ENCODE peak calls at places on chromosomes 16 and 17, in seven cellular contexts. Q is H9, K is IMR-90, Y is mesendoderm, T is mesenchymal stem cell, M is H1, D is trophoblast cell. Z is an unnamed sample.

GRCh38 chr17:18161226-18162094 is 22.2 kb upstream of the ALKBH5 start:
- DNase-seq in Y (no peak), M (no peak), T (no peak), K (peak; percentile 27), Q (no peak), D (no peak), Z (no peak)

GRCh38 chr17:38415250-38416194 is 12.7 kb upstream of the ARHGAP23 start:
- DNase-seq in T (peak; percentile 59), D (no peak), Q (peak; percentile 89), Y (peak; percentile 89), M (no peak), K (peak; percentile 69), Z (no peak)

GRCh38 chr17:79085154-79085920 is 10.7 kb downstream of the ENGASE start:
- DNase-seq in Q (no peak), Y (no peak), D (no peak), T (no peak), K (no peak), M (no peak), Z (no peak)

GRCh38 chr17:61361084-61361483 is 38.6 kb upstream of the TBX2 start:
- DNase-seq in Y (no peak), T (peak; percentile 78), Q (no peak), D (peak; percentile 93), M (no peak), K (peak; percentile 84), Z (no peak)

GRCh38 chr17:282912-283882 is 69.4 kb downstream of the RPH3AL start:
- DNase-seq in D (no peak), Y (no peak), Q (no peak), T (no peak), M (no peak), K (no peak), Z (no peak)

GRCh38 chr17:2924211-2924610 is 128.0 kb downstream of the RAP1GAP2 start:
- DNase-seq in Y (peak; percentile 88), K (peak; percentile 65), D (no peak), T (no peak), M (no peak), Q (no peak), Z (no peak)

GRCh38 chr17:39813631-39814030 is 50.5 kb downstream of the IKZF3 start:
- DNase-seq in K (no peak), T (no peak), M (no peak), Q (no peak), D (peak; percentile 63), Y (no peak), Z (no peak)

GRCh38 chr17:75970011-75970523 is 8.9 kb downstream of the ACOX1 start:
- DNase-seq in D (no peak), Q (no peak), T (no peak), M (no peak), Y (peak; percentile 16), K (peak; percentile 15), Z (no peak)

GRCh38 chr17:82049521-82049971 is 2.1 kb downstream of the RFNG start:
- DNase-seq in K (no peak), D (no peak), M (no peak), T (no peak), Q (no peak), Y (no peak), Z (no peak)

GRCh38 chr17:43125967-43126910 is 1.1 kb upstream of the BRCA1 start:
- DNase-seq in K (no peak), T (no peak), Y (peak; percentile 12), Q (peak; percentile 44), D (peak; percentile 83), M (no peak), Z (no peak)

GRCh38 chr17:75587718-75588545 is at the start of gene MYO15B:
- DNase-seq in K (no peak), Y (peak; percentile 85), Q (peak; percentile 85), T (peak; percentile 56), D (peak; percentile 26), M (no peak), Z (peak; percentile 59)

GRCh38 chr16:80718480-80719220 is 85.7 kb downstream of the CDYL2 start:
- DNase-seq in Q (peak; percentile 50), D (peak; percentile 79), M (no peak), Y (peak; percentile 39), K (peak; percentile 22), T (no peak), Z (no peak)

GRCh38 chr17:180380-181212 is 854 bp downstream of the DOC2B start:
- DNase-seq in T (no peak), Y (peak; percentile 12), K (no peak), Q (no peak), D (no peak), M (no peak), Z (peak; percentile 36)

GRCh38 chr17:15465045-15465701 is 2.2 kb downstream of the CDRT4 start:
- DNase-seq in M (no peak), T (no peak), D (no peak), K (no peak), Q (no peak), Y (no peak), Z (no peak)

GRCh38 chr17:57537524-57538410 is 207.3 kb downstream of the CCDC182 start:
- DNase-seq in Q (no peak), M (no peak), T (no peak), D (no peak), K (no peak), Y (no peak), Z (peak; percentile 90)

GRCh38 chr16:31475949-31476304 is 4.0 kb downstream of the TGFB1I1 start:
- DNase-seq in D (no peak), Q (peak; percentile 43), K (no peak), Y (peak; percentile 17), M (no peak), T (no peak), Z (no peak)

GRCh38 chr16:19240494-19240893 is 45.0 kb upstream of the CLEC19A start:
- DNase-seq in Q (peak; percentile 46), M (no peak), T (no peak), D (no peak), Y (no peak), K (no peak), Z (no peak)
- H4K8ac ChIP-seq in Q (no peak overlapping the region), M (no peak overlapping the region), T (no peak overlapping the region), D (no peak overlapping the region), Y (no peak overlapping the region), K (no peak overlapping the region), Z (no peak overlapping the region)

DNA sequence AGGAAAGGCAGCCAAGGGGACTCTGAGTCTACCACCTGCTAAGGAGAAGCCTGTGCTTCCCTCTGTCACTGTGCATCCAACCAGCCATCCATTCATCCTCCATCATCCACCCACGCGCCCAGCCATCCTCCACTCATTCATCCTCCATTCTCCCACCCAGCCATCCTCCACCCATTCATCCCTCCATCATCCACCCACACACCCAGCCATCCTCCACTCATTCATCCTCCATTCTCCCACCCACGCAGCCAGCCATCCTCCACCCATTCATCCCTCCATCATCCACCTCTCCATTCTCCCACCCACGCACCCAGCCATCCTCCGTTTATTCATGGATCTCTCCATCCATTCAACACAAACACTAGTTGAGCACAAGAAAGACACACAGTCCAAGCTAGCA is 74.1 kb downstream of the COG7 start:
- DNase-seq in M (no peak), Y (no peak), D (no peak), K (no peak), Q (no peak), T (no peak), Z (no peak)
- H4K8ac ChIP-seq in M (no peak overlapping the region), Y (no peak overlapping the region), D (no peak overlapping the region), K (no peak overlapping the region), Q (no peak overlapping the region), T (no peak overlapping the region), Z (no peak overlapping the region)

DNA sequence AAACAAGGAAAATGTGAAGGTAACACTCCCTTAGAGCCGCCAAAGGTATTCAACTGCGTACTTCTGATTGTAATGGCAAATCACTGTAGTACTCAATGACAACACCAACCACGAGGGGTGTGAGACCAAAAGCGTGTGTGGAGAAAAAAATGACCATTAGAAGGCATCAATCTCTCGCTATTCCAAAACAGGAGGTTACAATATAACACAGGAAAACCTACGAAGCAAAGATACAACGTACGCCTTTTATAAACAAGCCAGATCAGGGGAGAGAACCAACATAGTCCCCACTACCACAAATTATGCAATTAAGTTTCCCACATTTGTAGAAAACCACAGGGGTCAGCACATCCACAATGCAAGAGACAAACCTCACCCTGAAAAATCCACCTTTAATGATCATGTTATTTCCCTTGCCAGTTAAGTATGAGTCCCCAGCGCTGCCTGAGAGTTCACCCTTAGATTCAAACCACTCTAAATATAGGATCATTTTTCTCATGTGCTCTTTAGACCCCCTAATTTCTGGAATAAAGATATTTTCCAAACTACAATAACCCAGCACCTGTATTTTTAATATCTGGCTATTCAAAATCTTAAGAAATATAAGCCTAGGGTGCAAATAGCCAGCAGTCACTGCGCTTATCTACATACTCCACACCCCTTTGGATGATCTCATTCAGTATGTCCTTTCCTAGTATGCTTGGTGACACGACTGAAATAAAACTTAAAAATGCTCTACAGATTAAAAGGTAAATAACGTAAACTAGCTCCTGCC is 12.4 kb downstream of the TEX14 start:
- DNase-seq in Y (peak; percentile 91), Q (peak; percentile 67), T (peak; percentile 30), K (peak; percentile 52), D (peak; percentile 93), M (no peak), Z (no peak)
- H4K8ac ChIP-seq in Y (no peak overlapping the region), Q (no peak overlapping the region), T (no peak overlapping the region), K (no peak overlapping the region), D (no peak overlapping the region), M (no peak overlapping the region), Z (no peak overlapping the region)

GRCh38 chr17:32806646-32807045 is 70.3 kb downstream of the MYO1D start:
- DNase-seq in K (no peak), D (no peak), Y (no peak), M (no peak), T (no peak), Q (no peak), Z (no peak)

GRCh38 chr17:32810690-32811089 is 66.2 kb downstream of the MYO1D start:
- DNase-seq in M (no peak), T (no peak), Y (no peak), K (no peak), Q (no peak), D (no peak), Z (no peak)

GRCh38 chr17:32805029-32805976 is 71.6 kb downstream of the MYO1D start:
- DNase-seq in M (no peak), Y (no peak), K (no peak), T (peak; percentile 50), D (peak; percentile 94), Q (no peak), Z (no peak)

GRCh38 chr17:32803544-32803943 is 73.4 kb downstream of the MYO1D start:
- DNase-seq in M (no peak), T (peak; percentile 10), Q (no peak), K (no peak), D (no peak), Y (no peak), Z (no peak)

DNA sequence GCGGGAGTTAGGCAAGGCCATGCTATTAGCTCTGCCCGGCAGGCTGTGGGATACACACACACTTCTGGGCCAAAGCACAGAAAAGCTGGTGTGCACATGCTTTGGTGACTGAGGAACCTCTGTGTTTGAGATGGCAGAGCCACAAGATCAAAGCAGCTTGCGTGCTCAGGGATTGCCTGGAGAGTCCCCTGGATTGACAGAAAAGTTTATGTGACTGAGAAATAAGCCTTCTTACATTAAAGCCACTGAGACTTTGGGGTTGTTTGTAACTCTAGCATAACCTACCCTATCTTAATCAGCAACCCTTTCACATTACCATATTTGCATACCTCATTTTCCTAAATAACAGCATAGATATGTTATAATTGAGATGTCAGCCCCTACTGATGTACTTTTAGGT is 69.3 kb downstream of the MYO1D start:
- DNase-seq in D (no peak), M (no peak), Q (no peak), Y (peak; percentile 25), T (no peak), K (no peak), Z (no peak)
- H4K8ac ChIP-seq in D (no peak overlapping the region), M (no peak overlapping the region), Q (no peak overlapping the region), Y (no peak overlapping the region), T (no peak overlapping the region), K (no peak overlapping the region), Z (no peak overlapping the region)

GRCh38 chr16:52731219-52731875 is 184.4 kb upstream of the TOX3 start:
- DNase-seq in T (no peak), K (no peak), Y (no peak), Q (no peak), D (no peak), M (no peak), Z (no peak)
- H4K8ac ChIP-seq in T (no peak overlapping the region), K (no peak overlapping the region), Y (no peak overlapping the region), Q (no peak overlapping the region), D (no peak overlapping the region), M (no peak overlapping the region), Z (no peak overlapping the region)

Z was measured in neuronal stem cell.